ENCODE peak calls at places on chromosomes 7 and 10, in five cellular contexts. P is AML-193; W is BJ; O is LNCaP clone FGC; V is activated T-cell treated with anti-CD3 and anti-CD28 coated beads, Interleukin-2, amount 50 U/mL, for 48 hours. I is an unnamed sample.

GRCh38 chr10:35335718-35336083 is 608 bp upstream of the CCNY start:
- DNase-seq in P (no peak), W (no peak), O (no peak), V (no peak), I (peak)

GRCh38 chr10:15857001-15857608 is 3.2 kb downstream of the MINDY3 start:
- DNase-seq in P (no peak), W (peak), O (no peak), V (no peak), I (no peak)

GRCh38 chr7:151676759-151677158 is 157.1 kb upstream of the RHEB start:
- DNase-seq in P (no peak), W (no peak), O (no peak), V (no peak), I (no peak)

GRCh38 chr7:22292519-22292918 is 64.4 kb downstream of the RAPGEF5 start:
- DNase-seq in P (no peak), W (no peak), O (no peak), V (no peak), I (no peak)

GRCh38 chr7:140640060-140640611 is 477 bp downstream of the DENND2A start:
- DNase-seq in P (no peak), W (no peak), O (no peak), V (peak), I (peak)

GRCh38 chr10:1643161-1643910 is 94.0 kb downstream of the ADARB2 start:
- DNase-seq in P (no peak), W (no peak), O (peak), V (peak), I (no peak)

GRCh38 chr10:6037975-6038624 is 24.1 kb downstream of the IL2RA start:
- DNase-seq in P (no peak), W (no peak), O (no peak), V (peak), I (no peak)

GRCh38 chr7:152072451-152072850 is 47.0 kb downstream of the GALNT11 start:
- DNase-seq in P (no peak), W (no peak), O (no peak), V (no peak), I (no peak)

GRCh38 chr7:152912511-152912910 is 153.0 kb downstream of the ACTR3B start:
- DNase-seq in P (no peak), W (no peak), O (no peak), V (no peak), I (no peak)

GRCh38 chr7:36116347-36117200 is 36.5 kb upstream of the EEPD1 start:
- DNase-seq in P (no peak), W (no peak), O (no peak), V (no peak), I (no peak)

GRCh38 chr7:23689165-23689564 is 9.2 kb downstream of the FAM221A start:
- DNase-seq in P (no peak), W (no peak), O (no peak), V (no peak), I (no peak)

GRCh38 chr7:26197153-26198115 is 3.1 kb downstream of the HNRNPA2B1 start:
- DNase-seq in P (peak), W (no peak), O (no peak), V (no peak), I (no peak)